ENCODE peak calls at places on chromosomes 7 and 10, in six cellular contexts. O is activated naive CD4-positive, alpha-beta T cell treated with anti-CD3 and anti-CD28 coated beads, Interleukin-2, amount 50 U/mL, for 16 hours; H is cardiac septum; M is LHCN-M2; D is stimulated activated CD4-positive, alpha-beta T cell treated with anti-CD3 and anti-CD28 coated beads, Interleukin-1b, Interleukin-23, amount 100 ng/mL, for 48 hours; R is effector memory CD8-positive, alpha-beta T cell. N is an unnamed sample.

GRCh38 chr10:113420733-113421200 is 132.1 kb upstream of the HABP2 start:
- DNase-seq in H (no peak), O (no peak), M (no peak), D (no peak), R (no peak), N (no peak)

GRCh38 chr7:114279901-114280300 is 134.7 kb upstream of the FOXP2 start:
- DNase-seq in D (no peak), R (no peak), H (no peak), M (no peak), O (no peak), N (no peak)

GRCh38 chr7:84548366-84549085 is 353.9 kb upstream of the SEMA3A start:
- DNase-seq in M (peak), R (no peak), H (no peak), D (no peak), O (no peak), N (no peak)

GRCh38 chr7:13560441-13560840 is 429.0 kb downstream of the ETV1 start:
- DNase-seq in R (no peak), O (no peak), D (no peak), H (no peak), M (peak), N (no peak)

GRCh38 chr10:48623607-48624132 is 18.8 kb upstream of the ARHGAP22 start:
- DNase-seq in M (no peak), D (no peak), O (no peak), H (peak), R (no peak), N (no peak)

GRCh38 chr7:1591876-1592275 is 22.0 kb upstream of the PSMG3 start:
- DNase-seq in D (no peak), O (no peak), H (no peak), M (no peak), R (no peak), N (no peak)

GRCh38 chr7:132865766-132866531 is 215.9 kb downstream of the CHCHD3 start:
- DNase-seq in O (no peak), M (no peak), R (no peak), D (no peak), H (no peak), N (no peak)

GRCh38 chr10:96794786-96795733 is 37.0 kb upstream of the LCOR start:
- DNase-seq in D (no peak), H (no peak), M (no peak), O (no peak), R (no peak), N (no peak)

GRCh38 chr10:125550362-125550761 is 132.6 kb downstream of the TEX36 start:
- DNase-seq in R (no peak), O (no peak), D (no peak), H (no peak), M (no peak), N (no peak)

GRCh38 chr7:12139421-12139820 is 71.7 kb upstream of the TMEM106B start:
- DNase-seq in M (peak), D (no peak), H (no peak), R (no peak), O (no peak), N (no peak)

GRCh38 chr10:125521721-125522680 is 161.0 kb downstream of the TEX36 start:
- DNase-seq in O (no peak), R (no peak), D (peak), M (peak), H (no peak), N (no peak)

GRCh38 chr7:115613836-115614235 is 416.7 kb downstream of the TFEC start:
- DNase-seq in H (no peak), M (no peak), R (no peak), O (no peak), D (no peak), N (no peak)

GRCh38 chr7:105198223-105198622 is 184.2 kb downstream of the KMT2E start:
- DNase-seq in H (no peak), R (no peak), M (peak), O (no peak), D (no peak), N (no peak)

N was measured in coronary artery.